ENCODE peak calls at places on chromosomes 2 and 18, in seven cellular contexts. One of them, this sample, is unnamed.

GRCh38 chr18:61824733-61825363 is 68.0 kb downstream of the RNF152 start:
- DNase-seq in naive B cell: no peak
- DNase-seq in tibial artery: no peak
- DNase-seq in fibroblast of gingiva: no peak
- DNase-seq in mesendoderm: peak; percentile 40
- DNase-seq in dermis microvascular lymphatic vessel endothelial cell: no peak
- DNase-seq in activated naive CD8-positive, alpha-beta T cell treated with anti-CD3 and anti-CD28 coated beads, Interleukin-2, amount 50 U/mL, for 16 hours: no peak
- DNase-seq in this sample: no peak

GRCh38 chr2:112811841-112812306 is 24.7 kb downstream of the IL1B start:
- DNase-seq in mesendoderm: peak; percentile 51
- DNase-seq in dermis microvascular lymphatic vessel endothelial cell: peak; percentile 99
- DNase-seq in fibroblast of gingiva: no peak
- DNase-seq in activated naive CD8-positive, alpha-beta T cell treated with anti-CD3 and anti-CD28 coated beads, Interleukin-2, amount 50 U/mL, for 16 hours: no peak
- DNase-seq in tibial artery: no peak
- DNase-seq in naive B cell: no peak
- DNase-seq in this sample: no peak

GRCh38 chr2:201263774-201264173 is 3.4 kb downstream of the CASP8 start:
- DNase-seq in activated naive CD8-positive, alpha-beta T cell treated with anti-CD3 and anti-CD28 coated beads, Interleukin-2, amount 50 U/mL, for 16 hours: no peak
- DNase-seq in fibroblast of gingiva: no peak
- DNase-seq in tibial artery: no peak
- DNase-seq in naive B cell: no peak
- DNase-seq in dermis microvascular lymphatic vessel endothelial cell: no peak
- DNase-seq in mesendoderm: no peak
- DNase-seq in this sample: no peak

GRCh38 chr2:32594573-32594972 is 33.3 kb upstream of the TTC27 start:
- DNase-seq in naive B cell: no peak
- DNase-seq in fibroblast of gingiva: no peak
- DNase-seq in dermis microvascular lymphatic vessel endothelial cell: no peak
- DNase-seq in activated naive CD8-positive, alpha-beta T cell treated with anti-CD3 and anti-CD28 coated beads, Interleukin-2, amount 50 U/mL, for 16 hours: no peak
- DNase-seq in tibial artery: no peak
- DNase-seq in mesendoderm: no peak
- DNase-seq in this sample: no peak

GRCh38 chr18:26488417-26489009 is 59.8 kb downstream of the KCTD1 start:
- DNase-seq in naive B cell: no peak
- DNase-seq in dermis microvascular lymphatic vessel endothelial cell: no peak
- DNase-seq in tibial artery: no peak
- DNase-seq in activated naive CD8-positive, alpha-beta T cell treated with anti-CD3 and anti-CD28 coated beads, Interleukin-2, amount 50 U/mL, for 16 hours: no peak
- DNase-seq in fibroblast of gingiva: no peak
- DNase-seq in mesendoderm: no peak
- DNase-seq in this sample: no peak

GRCh38 chr2:151260492-151261239 is 997 bp downstream of the RBM43 start:
- DNase-seq in tibial artery: no peak
- DNase-seq in mesendoderm: no peak
- DNase-seq in dermis microvascular lymphatic vessel endothelial cell: peak; percentile 18
- DNase-seq in naive B cell: no peak
- DNase-seq in fibroblast of gingiva: peak; percentile 38
- DNase-seq in activated naive CD8-positive, alpha-beta T cell treated with anti-CD3 and anti-CD28 coated beads, Interleukin-2, amount 50 U/mL, for 16 hours: no peak
- DNase-seq in this sample: no peak

GRCh38 chr2:202307690-202308089 is 42.1 kb downstream of the NOP58 start:
- DNase-seq in tibial artery: no peak
- DNase-seq in naive B cell: no peak
- DNase-seq in fibroblast of gingiva: no peak
- DNase-seq in mesendoderm: peak; percentile 37
- DNase-seq in dermis microvascular lymphatic vessel endothelial cell: peak; percentile 21
- DNase-seq in activated naive CD8-positive, alpha-beta T cell treated with anti-CD3 and anti-CD28 coated beads, Interleukin-2, amount 50 U/mL, for 16 hours: no peak
- DNase-seq in this sample: no peak

GRCh38 chr2:105635564-105635963 is 109.1 kb upstream of the NCK2 start:
- DNase-seq in fibroblast of gingiva: no peak
- DNase-seq in naive B cell: no peak
- DNase-seq in dermis microvascular lymphatic vessel endothelial cell: no peak
- DNase-seq in mesendoderm: no peak
- DNase-seq in activated naive CD8-positive, alpha-beta T cell treated with anti-CD3 and anti-CD28 coated beads, Interleukin-2, amount 50 U/mL, for 16 hours: no peak
- DNase-seq in tibial artery: no peak
- DNase-seq in this sample: no peak

GRCh38 chr2:204453730-204454167 is 91.5 kb upstream of the PARD3B start:
- DNase-seq in activated naive CD8-positive, alpha-beta T cell treated with anti-CD3 and anti-CD28 coated beads, Interleukin-2, amount 50 U/mL, for 16 hours: no peak
- DNase-seq in dermis microvascular lymphatic vessel endothelial cell: peak; percentile 89
- DNase-seq in tibial artery: peak; percentile 24
- DNase-seq in naive B cell: no peak
- DNase-seq in fibroblast of gingiva: peak; percentile 6
- DNase-seq in mesendoderm: peak; percentile 53
- DNase-seq in this sample: no peak

This sample was measured in germinal center.